ENCODE peak calls at places on chromosomes 7 and 10, in four cellular contexts. C, K, O and E are unnamed samples.

GRCh38 chr10:14173706-14174594 is 156.8 kb downstream of the FRMD4A start:
- DNase-seq in C (no peak), K (peak; percentile 7), O (peak; percentile 21), E (peak; percentile 0)

GRCh38 chr10:104045151-104046089 is 40.3 kb downstream of the COL17A1 start:
- DNase-seq in C (peak; percentile 52), K (no peak), O (peak; percentile 76), E (peak; percentile 88)

GRCh38 chr7:100127866-100128601 is 1.3 kb downstream of the MBLAC1 start:
- DNase-seq in C (no peak), K (no peak), O (no peak), E (no peak)

GRCh38 chr7:100693312-100694195 is 496 bp downstream of the GIGYF1 start:
- DNase-seq in C (no peak), K (no peak), O (no peak), E (no peak)

GRCh38 chr7:73533742-73534141 is 11.6 kb upstream of the BAZ1B start:
- DNase-seq in C (no peak), K (no peak), O (no peak), E (no peak)

GRCh38 chr7:25625316-25625715 is 397.0 kb upstream of the NPVF start:
- DNase-seq in C (no peak), K (no peak), O (no peak), E (no peak)

GRCh38 chr7:157568071-157568784 is 231.4 kb downstream of the DNAJB6 start:
- DNase-seq in C (no peak), K (no peak), O (no peak), E (no peak)

GRCh38 chr10:125235093-125236069 is 75.0 kb upstream of the CTBP2 start:
- DNase-seq in C (no peak), K (peak; percentile 24), O (no peak), E (no peak)

DNA sequence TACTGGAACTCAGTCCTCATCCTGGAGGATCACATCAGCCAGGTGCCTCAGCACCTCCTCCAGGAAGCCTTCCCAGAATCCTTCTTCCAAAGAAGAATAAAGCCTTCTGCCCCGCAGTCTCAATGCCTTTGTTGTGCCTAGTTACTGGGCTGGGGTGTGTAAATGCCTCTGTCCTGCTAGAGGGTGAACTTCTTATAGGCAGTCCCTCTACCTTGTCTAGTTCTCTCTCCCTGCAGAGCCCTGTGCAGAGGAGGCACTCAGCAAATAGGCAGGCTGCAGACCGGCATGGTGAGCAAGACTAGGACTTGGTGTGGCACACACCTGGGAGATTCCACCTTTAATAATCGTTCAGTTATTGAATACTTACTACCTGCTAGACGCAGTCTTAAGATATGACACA is 104.7 kb upstream of the PCBD1 start:
- DNase-seq in C (no peak), K (no peak), O (no peak), E (no peak)
- TF ChIP-seq CTCF in C (no peak), K (no peak), O (no peak), E (no peak)

GRCh38 chr7:93461350-93461749 is 113.2 kb downstream of the CALCR start:
- DNase-seq in C (no peak), K (no peak), O (no peak), E (no peak)
- TF ChIP-seq CTCF in C (no peak), K (peak; percentile 20), O (no peak), E (no peak)

GRCh38 chr10:94038024-94038423 is 44.3 kb downstream of the PLCE1 start:
- DNase-seq in C (no peak), K (no peak), O (peak; percentile 35), E (peak; percentile 43)

GRCh38 chr10:94042814-94043175 is 49.1 kb downstream of the PLCE1 start:
- DNase-seq in C (no peak), K (no peak), O (no peak), E (no peak)

GRCh38 chr10:94043431-94043990 is 49.8 kb downstream of the PLCE1 start:
- DNase-seq in C (no peak), K (no peak), O (no peak), E (no peak)

GRCh38 chr10:94046152-94046551 is 52.4 kb downstream of the PLCE1 start:
- DNase-seq in C (no peak), K (no peak), O (no peak), E (no peak)

DNA sequence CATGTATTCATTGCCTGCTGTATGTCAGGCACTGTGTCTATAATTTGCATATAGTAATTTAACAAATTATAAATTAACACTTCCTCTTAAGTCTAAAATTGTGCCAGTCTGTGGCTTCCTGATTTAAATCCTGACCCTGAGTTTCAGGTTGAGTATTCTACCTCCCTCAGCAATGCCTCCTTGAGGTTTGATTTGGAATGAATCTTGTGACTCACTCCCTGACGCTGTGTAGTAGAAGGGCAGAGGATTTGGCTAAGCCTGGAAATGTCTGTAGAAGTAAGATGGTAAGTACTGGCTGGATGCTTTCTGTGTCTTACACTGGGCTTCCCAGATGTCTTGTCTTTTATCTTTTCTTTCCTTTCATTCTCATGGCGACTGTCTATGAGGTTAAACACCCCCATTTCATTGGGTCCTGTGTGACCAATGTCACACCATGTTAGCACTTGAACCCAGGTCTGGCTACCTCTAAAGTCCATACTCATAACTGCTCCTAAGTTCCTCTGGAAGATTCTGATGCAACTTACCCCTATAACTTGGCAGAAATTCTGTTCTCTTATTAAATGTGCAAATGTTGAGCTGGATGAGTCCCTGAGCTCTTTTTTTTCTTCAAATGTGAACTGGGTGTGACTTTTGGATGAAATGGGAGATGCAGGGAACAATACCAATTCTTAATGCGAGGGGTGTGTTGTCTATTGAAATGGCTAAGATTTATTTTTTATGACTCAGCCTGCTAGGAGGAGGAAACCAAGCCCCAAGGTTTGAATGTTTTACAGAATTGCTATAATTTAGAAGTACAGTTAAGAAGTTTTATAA is 48.5 kb downstream of the PLCE1 start:
- DNase-seq in C (peak; percentile 18), K (peak; percentile 23), O (peak; percentile 79), E (peak; percentile 96)
- TF ChIP-seq CTCF in C (peak; percentile 45), K (peak; percentile 28), O (peak; percentile 35), E (peak; percentile 57)

GRCh38 chr7:108384721-108385483 is 71.3 kb downstream of the NRCAM start:
- DNase-seq in C (no peak), K (no peak), O (no peak), E (no peak)
- TF ChIP-seq CTCF in C (no peak), K (peak; percentile 19), O (no peak), E (no peak)

DNA sequence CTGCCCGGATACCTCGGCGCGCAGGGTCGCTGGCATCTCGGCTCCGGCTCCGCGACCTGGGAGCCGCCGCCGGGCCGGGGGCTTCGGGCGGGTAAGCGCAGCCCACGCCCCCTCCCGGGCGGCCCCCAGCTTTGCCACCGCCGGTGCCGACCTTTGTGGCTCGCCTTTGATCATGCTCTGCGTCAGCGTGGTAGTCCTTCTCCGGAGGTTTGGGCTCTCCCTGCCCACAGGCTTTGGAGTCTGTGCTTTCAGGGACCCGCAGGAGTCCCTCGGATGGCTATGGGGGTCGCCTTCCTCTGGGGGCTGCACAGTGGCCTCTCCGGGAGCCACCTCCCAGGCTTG is 7.3 kb downstream of the ATP6V1F start:
- DNase-seq in C (no peak), K (no peak), O (no peak), E (no peak)
- TF ChIP-seq CTCF in C (no peak), K (no peak), O (no peak), E (no peak)